ENCODE peak calls at places on chromosomes 16 and 17, in seven cellular contexts. Y is activated T-helper 1 cell treated with Interleukin-2 at 50 U/mL for 16 hours, L is dermis blood vessel endothelial cell, V is fibroblast of pulmonary artery, W is AG09319, J is GM10248, D is caudate nucleus. E is an unnamed sample.

GRCh38 chr17:20975566-20975965 is 67.2 kb downstream of the USP22 start:
- DNase-seq in Y (no peak), L (no peak), V (no peak), W (no peak), J (no peak), D (no peak), E (no peak)

GRCh38 chr17:41329279-41329925 is 13.9 kb upstream of the KRTAP17-1 start:
- DNase-seq in Y (no peak), L (peak; percentile 67), V (peak; percentile 47), W (peak; percentile 8), J (no peak), D (no peak), E (peak; percentile 39)

GRCh38 chr16:86667035-86667434 is 88.7 kb downstream of the FOXL1 start:
- DNase-seq in Y (no peak), L (no peak), V (no peak), W (no peak), J (no peak), D (no peak), E (no peak)

GRCh38 chr17:73064084-73064938 is 28.2 kb downstream of the SLC39A11 start:
- DNase-seq in Y (no peak), L (no peak), V (no peak), W (no peak), J (no peak), D (no peak), E (peak; percentile 65)

GRCh38 chr17:9052921-9053320 is 31.6 kb downstream of the NTN1 start:
- DNase-seq in Y (no peak), L (no peak), V (no peak), W (no peak), J (no peak), D (no peak), E (no peak)

GRCh38 chr16:70394853-70395252 is 44.0 kb downstream of the ST3GAL2 start:
- DNase-seq in Y (no peak), L (no peak), V (no peak), W (no peak), J (no peak), D (no peak), E (no peak)

GRCh38 chr16:87324411-87325275 is 7.5 kb upstream of the C16orf95 start:
- DNase-seq in Y (peak; percentile 5), L (peak; percentile 64), V (peak; percentile 36), W (no peak), J (peak; percentile 80), D (no peak), E (no peak)

GRCh38 chr17:77740481-77740880 is 218.0 kb upstream of the TNRC6C start:
- DNase-seq in Y (no peak), L (no peak), V (no peak), W (no peak), J (no peak), D (no peak), E (no peak)

GRCh38 chr17:80987941-80988461 is 3.6 kb upstream of the CHMP6 start:
- DNase-seq in Y (no peak), L (no peak), V (no peak), W (no peak), J (no peak), D (no peak), E (no peak)

GRCh38 chr16:24852281-24852721 is 6.5 kb downstream of the SLC5A11 start:
- DNase-seq in Y (no peak), L (no peak), V (peak; percentile 48), W (no peak), J (no peak), D (no peak), E (no peak)

GRCh38 chr17:9313346-9313745 is 262.3 kb downstream of the STX8 start:
- DNase-seq in Y (no peak), L (no peak), V (no peak), W (no peak), J (no peak), D (no peak), E (peak; percentile 73)

GRCh38 chr16:88347656-88348376 is 34.9 kb upstream of the ZNF469 start:
- DNase-seq in Y (no peak), L (peak; percentile 28), V (no peak), W (no peak), J (peak; percentile 63), D (no peak), E (no peak)

GRCh38 chr16:66551362-66551761 is 1.0 kb upstream of the CKLF start:
- DNase-seq in Y (no peak), L (peak; percentile 40), V (peak; percentile 10), W (no peak), J (peak; percentile 53), D (no peak), E (peak; percentile 59)

GRCh38 chr16:23700509-23700908 is 12.5 kb downstream of the ERN2 start:
- DNase-seq in Y (no peak), L (no peak), V (no peak), W (no peak), J (no peak), D (no peak), E (peak; percentile 35)

GRCh38 chr16:87723224-87723619 is 42.6 kb downstream of the KLHDC4 start:
- DNase-seq in Y (no peak), L (peak; percentile 93), V (peak; percentile 77), W (no peak), J (peak; percentile 52), D (peak; percentile 77), E (peak; percentile 82)

GRCh38 chr17:60443713-60444112 is 21.4 kb downstream of the CHCT1 start:
- DNase-seq in Y (no peak), L (no peak), V (no peak), W (no peak), J (no peak), D (no peak), E (no peak)

GRCh38 chr16:85037050-85037410 is 9.4 kb downstream of the KIAA0513 start:
- DNase-seq in Y (no peak), L (peak; percentile 85), V (peak; percentile 63), W (no peak), J (no peak), D (no peak), E (no peak)

GRCh38 chr16:58859958-58860669 is 126.0 kb upstream of the GOT2 start:
- DNase-seq in Y (no peak), L (no peak), V (no peak), W (no peak), J (no peak), D (no peak), E (no peak)

GRCh38 chr16:72989203-72989991 is 58.5 kb downstream of the ZFHX3 start:
- DNase-seq in Y (no peak), L (peak; percentile 42), V (peak; percentile 78), W (peak; percentile 75), J (no peak), D (no peak), E (no peak)

GRCh38 chr17:237406-237955 is 56.0 kb upstream of the DOC2B start:
- DNase-seq in Y (no peak), L (no peak), V (no peak), W (no peak), J (no peak), D (no peak), E (no peak)

GRCh38 chr17:79859676-79860615 is 20.7 kb upstream of the CBX4 start:
- DNase-seq in Y (no peak), L (no peak), V (no peak), W (no peak), J (no peak), D (no peak), E (no peak)

GRCh38 chr17:2795412-2796163 is 650 bp upstream of the RAP1GAP2 start:
- DNase-seq in Y (no peak), L (no peak), V (no peak), W (no peak), J (no peak), D (no peak), E (no peak)

GRCh38 chr17:75146597-75146996 is 7.7 kb downstream of the JPT1 start:
- DNase-seq in Y (no peak), L (no peak), V (peak; percentile 33), W (no peak), J (no peak), D (no peak), E (no peak)

GRCh38 chr17:45312477-45313418 is 4.1 kb downstream of the MAP3K14 start:
- DNase-seq in Y (no peak), L (peak; percentile 29), V (no peak), W (no peak), J (no peak), D (no peak), E (no peak)

GRCh38 chr17:46025060-46025459 is 26.0 kb downstream of the STH start:
- DNase-seq in Y (no peak), L (no peak), V (no peak), W (no peak), J (no peak), D (no peak), E (peak; percentile 2)

GRCh38 chr17:47239663-47240374 is 13.8 kb upstream of the ITGB3 start:
- DNase-seq in Y (no peak), L (peak; percentile 98), V (peak; percentile 99), W (peak; percentile 85), J (no peak), D (no peak), E (no peak)

GRCh38 chr17:12637745-12638651 is 27.7 kb upstream of the MYOCD start:
- DNase-seq in Y (no peak), L (no peak), V (no peak), W (no peak), J (no peak), D (no peak), E (no peak)

GRCh38 chr17:3896108-3897099 is 3.6 kb upstream of the CAMKK1 start:
- DNase-seq in Y (no peak), L (no peak), V (no peak), W (no peak), J (no peak), D (no peak), E (no peak)

GRCh38 chr17:79572136-79572915 is 38.5 kb downstream of the RBFOX3 start:
- DNase-seq in Y (no peak), L (no peak), V (no peak), W (no peak), J (no peak), D (no peak), E (peak; percentile 39)

GRCh38 chr16:31453255-31454204 is 5.8 kb upstream of the ARMC5 start:
- DNase-seq in Y (no peak), L (no peak), V (peak; percentile 65), W (no peak), J (no peak), D (peak; percentile 22), E (no peak)

GRCh38 chr16:29653436-29653835 is 9.6 kb upstream of the SPN start:
- DNase-seq in Y (no peak), L (no peak), V (no peak), W (no peak), J (peak; percentile 43), D (no peak), E (no peak)

GRCh38 chr17:67992541-67993152 is 3.6 kb downstream of the C17orf58 start:
- DNase-seq in Y (no peak), L (peak; percentile 25), V (peak; percentile 57), W (no peak), J (no peak), D (no peak), E (no peak)

GRCh38 chr16:2447920-2448583 is 11.9 kb upstream of the TEDC2 start:
- DNase-seq in Y (no peak), L (no peak), V (peak; percentile 33), W (no peak), J (no peak), D (no peak), E (no peak)

GRCh38 chr16:57759541-57760356 is 24.2 kb downstream of the KATNB1 start:
- DNase-seq in Y (no peak), L (no peak), V (no peak), W (no peak), J (no peak), D (no peak), E (no peak)

GRCh38 chr16:10114411-10114810 is 67.8 kb downstream of the GRIN2A start:
- DNase-seq in Y (no peak), L (no peak), V (no peak), W (no peak), J (no peak), D (no peak), E (no peak)

E was measured in posterior cingulate gyrus.